ENCODE peak calls at places on chromosomes 2 and 18, in ten cellular contexts. One of them, this sample, is unnamed. For H3K9me3, the result is how much of the 10 kb centered on the place peaks cover.

GRCh38 chr2:45707034-45707433 is 55.6 kb downstream of the PRKCE start:
- DNase-seq in OCI-LY7: no peak
- DNase-seq in IMR-90: no peak
- DNase-seq in A549: no peak
- DNase-seq in CD4-positive, CD25-positive, alpha-beta regulatory T cell: no peak
- DNase-seq in thoracic aorta: no peak
- DNase-seq in thyroid gland: no peak
- DNase-seq in HAP-1: no peak
- DNase-seq in H1: no peak
- DNase-seq in neuronal stem cell: no peak
- DNase-seq in this sample: no peak

GRCh38 chr2:231160701-231161100 is 35.9 kb upstream of the HTR2B start:
- DNase-seq in thyroid gland: no peak
- DNase-seq in IMR-90: no peak
- DNase-seq in H1: no peak
- DNase-seq in OCI-LY7: no peak
- DNase-seq in A549: no peak
- DNase-seq in neuronal stem cell: no peak
- DNase-seq in thoracic aorta: no peak
- DNase-seq in HAP-1: no peak
- DNase-seq in CD4-positive, CD25-positive, alpha-beta regulatory T cell: no peak
- DNase-seq in this sample: no peak

GRCh38 chr2:59881214-59881613 is 672.2 kb downstream of the BCL11A start:
- DNase-seq in A549: no peak
- DNase-seq in thoracic aorta: no peak
- DNase-seq in neuronal stem cell: no peak
- DNase-seq in IMR-90: no peak
- DNase-seq in OCI-LY7: no peak
- DNase-seq in thyroid gland: no peak
- DNase-seq in CD4-positive, CD25-positive, alpha-beta regulatory T cell: no peak
- DNase-seq in HAP-1: no peak
- DNase-seq in H1: no peak
- DNase-seq in this sample: no peak

GRCh38 chr2:205555816-205556215 is 126.5 kb upstream of the NRP2 start:
- DNase-seq in IMR-90: no peak
- DNase-seq in HAP-1: no peak
- DNase-seq in OCI-LY7: no peak
- DNase-seq in H1: no peak
- DNase-seq in CD4-positive, CD25-positive, alpha-beta regulatory T cell: no peak
- DNase-seq in thyroid gland: no peak
- DNase-seq in A549: no peak
- DNase-seq in neuronal stem cell: no peak
- DNase-seq in thoracic aorta: no peak
- DNase-seq in this sample: no peak

GRCh38 chr2:134659724-134660123 is 59.1 kb downstream of the TMEM163 start:
- DNase-seq in H1: no peak
- DNase-seq in A549: no peak
- DNase-seq in thoracic aorta: no peak
- DNase-seq in CD4-positive, CD25-positive, alpha-beta regulatory T cell: no peak
- DNase-seq in OCI-LY7: no peak
- DNase-seq in neuronal stem cell: no peak
- DNase-seq in HAP-1: no peak
- DNase-seq in thyroid gland: no peak
- DNase-seq in IMR-90: no peak
- DNase-seq in this sample: no peak

GRCh38 chr2:190701586-190701985 is 52.7 kb downstream of the NAB1 start:
- DNase-seq in thyroid gland: no peak
- DNase-seq in IMR-90: no peak
- DNase-seq in A549: no peak
- DNase-seq in HAP-1: no peak
- DNase-seq in H1: no peak
- DNase-seq in thoracic aorta: no peak
- DNase-seq in OCI-LY7: no peak
- DNase-seq in CD4-positive, CD25-positive, alpha-beta regulatory T cell: no peak
- DNase-seq in neuronal stem cell: no peak
- DNase-seq in this sample: no peak

GRCh38 chr2:137947032-137947713 is 17.1 kb upstream of the HNMT start:
- DNase-seq in H1: no peak
- DNase-seq in OCI-LY7: no peak
- DNase-seq in HAP-1: no peak
- DNase-seq in neuronal stem cell: no peak
- DNase-seq in IMR-90: no peak
- DNase-seq in thyroid gland: no peak
- DNase-seq in A549: no peak
- DNase-seq in thoracic aorta: no peak
- DNase-seq in CD4-positive, CD25-positive, alpha-beta regulatory T cell: no peak
- DNase-seq in this sample: no peak

GRCh38 chr2:137383391-137383790 is 580.9 kb upstream of the HNMT start:
- DNase-seq in HAP-1: no peak
- DNase-seq in thoracic aorta: no peak
- DNase-seq in OCI-LY7: peak
- DNase-seq in neuronal stem cell: peak
- DNase-seq in IMR-90: no peak
- DNase-seq in thyroid gland: no peak
- DNase-seq in H1: no peak
- DNase-seq in A549: no peak
- DNase-seq in CD4-positive, CD25-positive, alpha-beta regulatory T cell: no peak
- DNase-seq in this sample: no peak

GRCh38 chr2:88099798-88100488 is 27.9 kb downstream of the FABP1 start:
- DNase-seq in thoracic aorta: no peak
- DNase-seq in thyroid gland: no peak
- DNase-seq in H1: peak
- DNase-seq in OCI-LY7: no peak
- DNase-seq in neuronal stem cell: peak
- DNase-seq in CD4-positive, CD25-positive, alpha-beta regulatory T cell: no peak
- DNase-seq in HAP-1: peak
- DNase-seq in A549: peak
- DNase-seq in IMR-90: peak
- DNase-seq in this sample: no peak

GRCh38 chr2:120958623-120959366 is 223.1 kb downstream of the GLI2 start:
- DNase-seq in HAP-1: no peak
- DNase-seq in thoracic aorta: no peak
- DNase-seq in CD4-positive, CD25-positive, alpha-beta regulatory T cell: no peak
- DNase-seq in IMR-90: no peak
- DNase-seq in H1: peak
- DNase-seq in OCI-LY7: peak
- DNase-seq in A549: no peak
- DNase-seq in neuronal stem cell: peak
- DNase-seq in thyroid gland: no peak
- DNase-seq in this sample: no peak

GRCh38 chr2:175847128-175847527 is 154.9 kb downstream of the LNPK start:
- DNase-seq in neuronal stem cell: no peak
- DNase-seq in H1: no peak
- DNase-seq in A549: no peak
- DNase-seq in CD4-positive, CD25-positive, alpha-beta regulatory T cell: no peak
- DNase-seq in thoracic aorta: no peak
- DNase-seq in thyroid gland: no peak
- DNase-seq in HAP-1: peak
- DNase-seq in IMR-90: no peak
- DNase-seq in OCI-LY7: no peak
- DNase-seq in this sample: no peak

GRCh38 chr2:230512955-230513748 is 97.2 kb downstream of the SP100 start:
- DNase-seq in H1: no peak
- DNase-seq in neuronal stem cell: no peak
- DNase-seq in thyroid gland: no peak
- DNase-seq in A549: peak
- DNase-seq in CD4-positive, CD25-positive, alpha-beta regulatory T cell: no peak
- DNase-seq in IMR-90: no peak
- DNase-seq in OCI-LY7: no peak
- DNase-seq in HAP-1: no peak
- DNase-seq in thoracic aorta: no peak
- DNase-seq in this sample: no peak

GRCh38 chr2:112031916-112032582 is 23.0 kb upstream of the TMEM87B start:
- DNase-seq in neuronal stem cell: no peak
- DNase-seq in CD4-positive, CD25-positive, alpha-beta regulatory T cell: no peak
- DNase-seq in HAP-1: peak
- DNase-seq in H1: no peak
- DNase-seq in thyroid gland: peak
- DNase-seq in OCI-LY7: no peak
- DNase-seq in thoracic aorta: no peak
- DNase-seq in IMR-90: no peak
- DNase-seq in A549: no peak
- DNase-seq in this sample: no peak

GRCh38 chr2:171320208-171320621 is 113.6 kb downstream of the METTL8 start:
- DNase-seq in neuronal stem cell: no peak
- DNase-seq in A549: no peak
- DNase-seq in thyroid gland: no peak
- DNase-seq in HAP-1: no peak
- DNase-seq in IMR-90: no peak
- DNase-seq in CD4-positive, CD25-positive, alpha-beta regulatory T cell: no peak
- DNase-seq in thoracic aorta: no peak
- DNase-seq in OCI-LY7: no peak
- DNase-seq in H1: no peak
- DNase-seq in this sample: no peak

GRCh38 chr2:207219716-207220414 is 54.1 kb upstream of the KLF7 start:
- DNase-seq in OCI-LY7: no peak
- DNase-seq in neuronal stem cell: no peak
- DNase-seq in H1: no peak
- DNase-seq in IMR-90: peak
- DNase-seq in CD4-positive, CD25-positive, alpha-beta regulatory T cell: no peak
- DNase-seq in thyroid gland: no peak
- DNase-seq in A549: no peak
- DNase-seq in thoracic aorta: no peak
- DNase-seq in HAP-1: no peak
- DNase-seq in this sample: no peak

GRCh38 chr2:3291113-3291512 is 86.5 kb downstream of the EIPR1 start:
- DNase-seq in HAP-1: no peak
- DNase-seq in OCI-LY7: no peak
- DNase-seq in thyroid gland: no peak
- DNase-seq in thoracic aorta: no peak
- DNase-seq in neuronal stem cell: no peak
- DNase-seq in IMR-90: no peak
- DNase-seq in A549: no peak
- DNase-seq in H1: no peak
- DNase-seq in CD4-positive, CD25-positive, alpha-beta regulatory T cell: no peak
- DNase-seq in this sample: no peak

GRCh38 chr2:237662671-237663093 is 35.3 kb downstream of the LRRFIP1 start:
- DNase-seq in thoracic aorta: peak
- DNase-seq in neuronal stem cell: peak
- DNase-seq in A549: no peak
- DNase-seq in H1: peak
- DNase-seq in CD4-positive, CD25-positive, alpha-beta regulatory T cell: peak
- DNase-seq in IMR-90: peak
- DNase-seq in OCI-LY7: peak
- DNase-seq in HAP-1: peak
- DNase-seq in thyroid gland: peak
- DNase-seq in this sample: peak

GRCh38 chr2:68134554-68134953 is 23.1 kb upstream of the PNO1 start:
- DNase-seq in H1: no peak
- DNase-seq in thyroid gland: no peak
- DNase-seq in IMR-90: no peak
- DNase-seq in thoracic aorta: no peak
- DNase-seq in OCI-LY7: no peak
- DNase-seq in HAP-1: no peak
- DNase-seq in A549: no peak
- DNase-seq in neuronal stem cell: no peak
- DNase-seq in CD4-positive, CD25-positive, alpha-beta regulatory T cell: no peak
- DNase-seq in this sample: no peak

GRCh38 chr18:70386582-70386981 is 97.7 kb downstream of the SOCS6 start:
- DNase-seq in H1: no peak
- DNase-seq in CD4-positive, CD25-positive, alpha-beta regulatory T cell: no peak
- DNase-seq in A549: no peak
- DNase-seq in HAP-1: no peak
- DNase-seq in thyroid gland: no peak
- DNase-seq in OCI-LY7: no peak
- DNase-seq in neuronal stem cell: no peak
- DNase-seq in thoracic aorta: no peak
- DNase-seq in IMR-90: no peak
- DNase-seq in this sample: no peak

GRCh38 chr18:5964996-5965395 is 69.7 kb upstream of the TMEM200C start:
- DNase-seq in A549: no peak
- DNase-seq in OCI-LY7: no peak
- DNase-seq in H1: no peak
- DNase-seq in CD4-positive, CD25-positive, alpha-beta regulatory T cell: no peak
- DNase-seq in neuronal stem cell: no peak
- DNase-seq in thyroid gland: no peak
- DNase-seq in HAP-1: no peak
- DNase-seq in IMR-90: no peak
- DNase-seq in thoracic aorta: no peak
- DNase-seq in this sample: no peak
- H3K9me3 ChIP-seq in A549: under half
- H3K9me3 ChIP-seq in OCI-LY7: under half
- H3K9me3 ChIP-seq in H1: under half
- H3K9me3 ChIP-seq in CD4-positive, CD25-positive, alpha-beta regulatory T cell: under half
- H3K9me3 ChIP-seq in neuronal stem cell: under half
- H3K9me3 ChIP-seq in thyroid gland: under half
- H3K9me3 ChIP-seq in HAP-1: under half
- H3K9me3 ChIP-seq in IMR-90: under half
- H3K9me3 ChIP-seq in thoracic aorta: under half
- H3K9me3 ChIP-seq in this sample: under half

GRCh38 chr2:65415091-65415490 is 17.3 kb downstream of the SPRED2 start:
- DNase-seq in A549: no peak
- DNase-seq in CD4-positive, CD25-positive, alpha-beta regulatory T cell: no peak
- DNase-seq in thyroid gland: no peak
- DNase-seq in thoracic aorta: no peak
- DNase-seq in H1: no peak
- DNase-seq in OCI-LY7: no peak
- DNase-seq in neuronal stem cell: no peak
- DNase-seq in HAP-1: no peak
- DNase-seq in IMR-90: no peak
- DNase-seq in this sample: no peak
- H3K9me3 ChIP-seq in A549: under half
- H3K9me3 ChIP-seq in CD4-positive, CD25-positive, alpha-beta regulatory T cell: under half
- H3K9me3 ChIP-seq in thyroid gland: under half
- H3K9me3 ChIP-seq in thoracic aorta: under half
- H3K9me3 ChIP-seq in H1: under half
- H3K9me3 ChIP-seq in OCI-LY7: under half
- H3K9me3 ChIP-seq in neuronal stem cell: under half
- H3K9me3 ChIP-seq in HAP-1: under half
- H3K9me3 ChIP-seq in IMR-90: under half
- H3K9me3 ChIP-seq in this sample: under half

DNA sequence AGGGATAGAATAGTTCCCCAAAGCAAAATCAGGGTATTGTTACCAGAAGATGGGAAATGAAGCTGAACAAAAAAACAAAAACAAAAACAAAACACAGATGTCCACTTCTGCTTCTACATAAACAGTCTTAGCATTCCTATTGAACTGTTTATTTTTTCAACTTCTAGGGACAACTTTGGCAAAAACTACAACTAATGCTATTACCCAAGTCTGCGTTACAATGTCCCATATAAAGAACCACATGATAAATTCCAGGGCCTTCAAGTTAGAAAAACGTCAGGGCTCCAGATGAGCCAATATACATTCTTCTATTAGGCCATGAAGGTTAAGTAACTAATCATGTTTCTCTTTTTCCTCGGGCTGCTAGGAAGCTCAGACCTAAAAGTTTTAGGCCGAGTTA is 16.9 kb downstream of the PID1 start:
- DNase-seq in thoracic aorta: no peak
- DNase-seq in CD4-positive, CD25-positive, alpha-beta regulatory T cell: no peak
- DNase-seq in thyroid gland: no peak
- DNase-seq in A549: no peak
- DNase-seq in neuronal stem cell: no peak
- DNase-seq in IMR-90: no peak
- DNase-seq in HAP-1: no peak
- DNase-seq in H1: no peak
- DNase-seq in OCI-LY7: no peak
- DNase-seq in this sample: no peak
- H3K9me3 ChIP-seq in thoracic aorta: under half
- H3K9me3 ChIP-seq in CD4-positive, CD25-positive, alpha-beta regulatory T cell: under half
- H3K9me3 ChIP-seq in thyroid gland: under half
- H3K9me3 ChIP-seq in A549: under half
- H3K9me3 ChIP-seq in neuronal stem cell: under half
- H3K9me3 ChIP-seq in IMR-90: under half
- H3K9me3 ChIP-seq in HAP-1: under half
- H3K9me3 ChIP-seq in H1: under half
- H3K9me3 ChIP-seq in OCI-LY7: under half
- H3K9me3 ChIP-seq in this sample: under half

GRCh38 chr2:240637116-240637900 is 12.0 kb downstream of the GPR35 start:
- DNase-seq in IMR-90: no peak
- DNase-seq in A549: no peak
- DNase-seq in thyroid gland: no peak
- DNase-seq in H1: no peak
- DNase-seq in thoracic aorta: no peak
- DNase-seq in HAP-1: no peak
- DNase-seq in neuronal stem cell: no peak
- DNase-seq in CD4-positive, CD25-positive, alpha-beta regulatory T cell: no peak
- DNase-seq in OCI-LY7: no peak
- DNase-seq in this sample: no peak
- H3K9me3 ChIP-seq in IMR-90: under half
- H3K9me3 ChIP-seq in A549: under half
- H3K9me3 ChIP-seq in thyroid gland: under half
- H3K9me3 ChIP-seq in H1: under half
- H3K9me3 ChIP-seq in thoracic aorta: under half
- H3K9me3 ChIP-seq in HAP-1: under half
- H3K9me3 ChIP-seq in neuronal stem cell: under half
- H3K9me3 ChIP-seq in CD4-positive, CD25-positive, alpha-beta regulatory T cell: under half
- H3K9me3 ChIP-seq in OCI-LY7: under half
- H3K9me3 ChIP-seq in this sample: under half